ENCODE peak calls at places on chromosomes 5 and 9, in seven cellular contexts. One of them, this sample, is unnamed.
A peak's percentile ranks its signal among the peaks of the same experiment; 100 is the strongest.

GRCh38 chr5:80246995-80247729 is 8.7 kb downstream of the SERINC5 start:
- DNase-seq in IMR-90: peak; percentile 91
- DNase-seq in mesendoderm: peak; percentile 93
- DNase-seq in neuronal stem cell: peak; percentile 65
- DNase-seq in trophoblast cell: peak; percentile 94
- DNase-seq in mesenchymal stem cell: peak; percentile 89
- DNase-seq in H1: no peak
- DNase-seq in this sample: peak; percentile 82

GRCh38 chr5:124740991-124741583 is 5.4 kb downstream of the ZNF608 start:
- DNase-seq in mesendoderm: no peak
- DNase-seq in IMR-90: no peak
- DNase-seq in neuronal stem cell: no peak
- DNase-seq in H1: no peak
- DNase-seq in trophoblast cell: no peak
- DNase-seq in mesenchymal stem cell: peak; percentile 43
- DNase-seq in this sample: no peak

GRCh38 chr5:158770506-158770905 is 329.2 kb downstream of the EBF1 start:
- DNase-seq in trophoblast cell: no peak
- DNase-seq in mesendoderm: peak; percentile 67
- DNase-seq in IMR-90: no peak
- DNase-seq in neuronal stem cell: no peak
- DNase-seq in H1: peak; percentile 7
- DNase-seq in mesenchymal stem cell: no peak
- DNase-seq in this sample: peak; percentile 57

GRCh38 chr5:17061973-17062470 is 125.9 kb upstream of the MYO10 start:
- DNase-seq in mesendoderm: no peak
- DNase-seq in H1: no peak
- DNase-seq in mesenchymal stem cell: no peak
- DNase-seq in IMR-90: no peak
- DNase-seq in neuronal stem cell: no peak
- DNase-seq in trophoblast cell: peak; percentile 10
- DNase-seq in this sample: peak; percentile 39

GRCh38 chr5:143888912-143889311 is 77.0 kb downstream of the HMHB1 start:
- DNase-seq in neuronal stem cell: no peak
- DNase-seq in IMR-90: no peak
- DNase-seq in mesendoderm: no peak
- DNase-seq in trophoblast cell: no peak
- DNase-seq in H1: no peak
- DNase-seq in mesenchymal stem cell: no peak
- DNase-seq in this sample: no peak

GRCh38 chr9:29213374-29214161 is 1640.3 kb upstream of the C9orf72 start:
- DNase-seq in neuronal stem cell: peak; percentile 54
- DNase-seq in IMR-90: no peak
- DNase-seq in mesenchymal stem cell: peak; percentile 57
- DNase-seq in trophoblast cell: no peak
- DNase-seq in mesendoderm: peak; percentile 77
- DNase-seq in H1: no peak
- DNase-seq in this sample: peak; percentile 81

GRCh38 chr5:150118561-150119229 is 32.3 kb upstream of the CSF1R start:
- DNase-seq in trophoblast cell: no peak
- DNase-seq in neuronal stem cell: no peak
- DNase-seq in IMR-90: no peak
- DNase-seq in H1: no peak
- DNase-seq in mesenchymal stem cell: no peak
- DNase-seq in mesendoderm: no peak
- DNase-seq in this sample: peak; percentile 12

GRCh38 chr9:111297061-111297824 is 32.8 kb downstream of the OR2K2 start:
- DNase-seq in mesenchymal stem cell: peak; percentile 18
- DNase-seq in neuronal stem cell: no peak
- DNase-seq in mesendoderm: no peak
- DNase-seq in IMR-90: peak; percentile 20
- DNase-seq in trophoblast cell: no peak
- DNase-seq in H1: no peak
- DNase-seq in this sample: no peak

GRCh38 chr5:83050723-83051340 is 26.4 kb downstream of the TMEM167A start:
- DNase-seq in IMR-90: no peak
- DNase-seq in trophoblast cell: no peak
- DNase-seq in mesendoderm: no peak
- DNase-seq in H1: no peak
- DNase-seq in neuronal stem cell: no peak
- DNase-seq in mesenchymal stem cell: no peak
- DNase-seq in this sample: no peak

GRCh38 chr9:112572416-112572815 is 85.8 kb downstream of the KIAA1958 start:
- DNase-seq in neuronal stem cell: no peak
- DNase-seq in mesendoderm: no peak
- DNase-seq in mesenchymal stem cell: no peak
- DNase-seq in H1: no peak
- DNase-seq in IMR-90: no peak
- DNase-seq in trophoblast cell: no peak
- DNase-seq in this sample: no peak
- H2BK5ac ChIP-seq in neuronal stem cell: no peak overlapping the region
- H2BK5ac ChIP-seq in mesendoderm: no peak overlapping the region
- H2BK5ac ChIP-seq in mesenchymal stem cell: no peak overlapping the region
- H2BK5ac ChIP-seq in H1: no peak overlapping the region
- H2BK5ac ChIP-seq in IMR-90: no peak overlapping the region
- H2BK5ac ChIP-seq in trophoblast cell: no peak overlapping the region
- H2BK5ac ChIP-seq in this sample: no peak overlapping the region

DNA sequence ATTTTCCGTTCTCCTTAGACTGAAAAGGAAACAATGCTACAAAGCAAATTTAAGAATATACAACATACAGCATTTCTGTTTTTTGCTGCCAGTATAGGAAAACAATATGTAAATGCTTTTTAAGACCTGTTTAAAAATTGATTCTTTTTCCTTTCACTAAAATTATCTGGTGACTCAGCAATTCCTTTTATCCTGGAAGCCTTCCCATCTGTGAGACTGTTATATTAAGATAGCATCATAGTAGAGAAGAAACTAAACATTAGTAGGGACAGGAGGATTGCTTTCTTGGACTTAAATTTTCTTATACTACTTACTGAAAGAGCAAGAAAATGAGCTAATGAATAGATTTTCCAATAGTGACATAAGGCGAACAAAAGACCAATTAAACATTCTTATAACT is 30.0 kb upstream of the GPR21 start:
- DNase-seq in mesenchymal stem cell: peak; percentile 31
- DNase-seq in neuronal stem cell: no peak
- DNase-seq in mesendoderm: no peak
- DNase-seq in IMR-90: peak; percentile 61
- DNase-seq in trophoblast cell: no peak
- DNase-seq in H1: no peak
- DNase-seq in this sample: no peak
- H3K9ac ChIP-seq in mesenchymal stem cell: peak overlapping the region; percentile 33
- H3K9ac ChIP-seq in neuronal stem cell: no peak overlapping the region
- H3K9ac ChIP-seq in mesendoderm: no peak overlapping the region
- H3K9ac ChIP-seq in IMR-90: no peak overlapping the region
- H3K9ac ChIP-seq in trophoblast cell: no peak overlapping the region
- H3K9ac ChIP-seq in H1: no peak overlapping the region
- H3K9ac ChIP-seq in this sample: no peak overlapping the region

GRCh38 chr9:136109351-136110081 is 9.2 kb downstream of the TMEM250 start:
- DNase-seq in IMR-90: peak; percentile 87
- DNase-seq in trophoblast cell: peak; percentile 68
- DNase-seq in mesenchymal stem cell: peak; percentile 87
- DNase-seq in mesendoderm: peak; percentile 63
- DNase-seq in neuronal stem cell: no peak
- DNase-seq in H1: no peak
- DNase-seq in this sample: peak; percentile 90

GRCh38 chr9:136110082-136111061 is 8.3 kb downstream of the TMEM250 start:
- DNase-seq in IMR-90: peak; percentile 15
- DNase-seq in neuronal stem cell: no peak
- DNase-seq in H1: no peak
- DNase-seq in trophoblast cell: no peak
- DNase-seq in mesendoderm: peak; percentile 73
- DNase-seq in mesenchymal stem cell: peak; percentile 43
- DNase-seq in this sample: peak; percentile 66

GRCh38 chr9:136112541-136112940 is 6.1 kb downstream of the TMEM250 start:
- DNase-seq in H1: no peak
- DNase-seq in mesenchymal stem cell: no peak
- DNase-seq in mesendoderm: no peak
- DNase-seq in neuronal stem cell: no peak
- DNase-seq in trophoblast cell: no peak
- DNase-seq in IMR-90: no peak
- DNase-seq in this sample: no peak

GRCh38 chr9:136111910-136112309 is 6.8 kb downstream of the TMEM250 start:
- DNase-seq in IMR-90: no peak
- DNase-seq in mesenchymal stem cell: no peak
- DNase-seq in mesendoderm: no peak
- DNase-seq in trophoblast cell: no peak
- DNase-seq in neuronal stem cell: no peak
- DNase-seq in H1: no peak
- DNase-seq in this sample: peak; percentile 36

DNA sequence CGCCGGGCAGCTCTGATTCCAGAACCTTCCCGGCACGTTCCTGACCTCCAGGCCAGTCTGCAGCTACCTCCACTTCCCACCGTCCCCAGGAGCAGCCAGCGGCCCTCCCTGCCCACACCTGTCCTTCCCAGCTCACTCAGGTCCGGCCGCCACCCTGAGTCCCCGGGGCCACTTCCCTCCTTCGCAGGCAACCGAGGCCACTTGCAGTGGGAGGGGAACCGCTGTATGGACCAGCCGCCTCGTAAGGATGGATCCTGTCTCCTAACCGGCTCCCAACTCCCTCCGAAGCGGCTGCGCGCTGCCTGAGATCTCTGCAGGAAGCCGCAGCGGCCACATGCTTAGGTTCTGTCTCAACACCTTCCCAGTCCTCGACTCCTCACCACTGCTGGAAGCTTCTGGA is 7.5 kb downstream of the TMEM250 start:
- DNase-seq in mesendoderm: no peak
- DNase-seq in mesenchymal stem cell: no peak
- DNase-seq in IMR-90: no peak
- DNase-seq in H1: no peak
- DNase-seq in trophoblast cell: no peak
- DNase-seq in neuronal stem cell: no peak
- DNase-seq in this sample: no peak
- H3K4me2 ChIP-seq in mesendoderm: no peak overlapping the region
- H3K4me2 ChIP-seq in mesenchymal stem cell: no peak overlapping the region
- H3K4me2 ChIP-seq in IMR-90: no peak overlapping the region
- H3K4me2 ChIP-seq in H1: no peak overlapping the region
- H3K4me2 ChIP-seq in trophoblast cell: no peak overlapping the region
- H3K4me2 ChIP-seq in neuronal stem cell: no peak overlapping the region
- H3K4me2 ChIP-seq in this sample: no peak overlapping the region

GRCh38 chr5:37660319-37660718 is 179.5 kb downstream of the GDNF start:
- DNase-seq in trophoblast cell: no peak
- DNase-seq in neuronal stem cell: no peak
- DNase-seq in H1: no peak
- DNase-seq in mesendoderm: no peak
- DNase-seq in mesenchymal stem cell: no peak
- DNase-seq in IMR-90: no peak
- DNase-seq in this sample: no peak
- H2BK5ac ChIP-seq in trophoblast cell: no peak overlapping the region
- H2BK5ac ChIP-seq in neuronal stem cell: no peak overlapping the region
- H2BK5ac ChIP-seq in H1: no peak overlapping the region
- H2BK5ac ChIP-seq in mesendoderm: no peak overlapping the region
- H2BK5ac ChIP-seq in mesenchymal stem cell: no peak overlapping the region
- H2BK5ac ChIP-seq in IMR-90: no peak overlapping the region
- H2BK5ac ChIP-seq in this sample: no peak overlapping the region

GRCh38 chr9:86454701-86455402 is 100.6 kb upstream of the TUT7 start:
- DNase-seq in mesendoderm: no peak
- DNase-seq in H1: no peak
- DNase-seq in trophoblast cell: peak; percentile 31
- DNase-seq in neuronal stem cell: no peak
- DNase-seq in IMR-90: peak; percentile 1
- DNase-seq in mesenchymal stem cell: no peak
- DNase-seq in this sample: no peak
- H3K9ac ChIP-seq in mesendoderm: no peak overlapping the region
- H3K9ac ChIP-seq in H1: no peak overlapping the region
- H3K9ac ChIP-seq in trophoblast cell: no peak overlapping the region
- H3K9ac ChIP-seq in neuronal stem cell: no peak overlapping the region
- H3K9ac ChIP-seq in IMR-90: no peak overlapping the region
- H3K9ac ChIP-seq in mesenchymal stem cell: peak overlapping the region; percentile 77
- H3K9ac ChIP-seq in this sample: no peak overlapping the region

GRCh38 chr5:116271432-116271831 is 186.6 kb downstream of the COMMD10 start:
- DNase-seq in IMR-90: peak; percentile 82
- DNase-seq in mesendoderm: no peak
- DNase-seq in H1: no peak
- DNase-seq in mesenchymal stem cell: peak; percentile 73
- DNase-seq in trophoblast cell: no peak
- DNase-seq in neuronal stem cell: no peak
- DNase-seq in this sample: no peak

GRCh38 chr5:116274251-116274650 is 189.4 kb downstream of the COMMD10 start:
- DNase-seq in mesendoderm: no peak
- DNase-seq in neuronal stem cell: no peak
- DNase-seq in trophoblast cell: no peak
- DNase-seq in IMR-90: no peak
- DNase-seq in mesenchymal stem cell: no peak
- DNase-seq in H1: no peak
- DNase-seq in this sample: no peak

GRCh38 chr5:116272281-116272941 is 187.6 kb downstream of the COMMD10 start:
- DNase-seq in trophoblast cell: no peak
- DNase-seq in neuronal stem cell: no peak
- DNase-seq in mesenchymal stem cell: peak; percentile 66
- DNase-seq in H1: no peak
- DNase-seq in IMR-90: peak; percentile 52
- DNase-seq in mesendoderm: peak; percentile 12
- DNase-seq in this sample: no peak

GRCh38 chr5:116275282-116275681 is 190.5 kb downstream of the COMMD10 start:
- DNase-seq in neuronal stem cell: no peak
- DNase-seq in H1: no peak
- DNase-seq in mesendoderm: no peak
- DNase-seq in trophoblast cell: no peak
- DNase-seq in IMR-90: no peak
- DNase-seq in mesenchymal stem cell: no peak
- DNase-seq in this sample: no peak

DNA sequence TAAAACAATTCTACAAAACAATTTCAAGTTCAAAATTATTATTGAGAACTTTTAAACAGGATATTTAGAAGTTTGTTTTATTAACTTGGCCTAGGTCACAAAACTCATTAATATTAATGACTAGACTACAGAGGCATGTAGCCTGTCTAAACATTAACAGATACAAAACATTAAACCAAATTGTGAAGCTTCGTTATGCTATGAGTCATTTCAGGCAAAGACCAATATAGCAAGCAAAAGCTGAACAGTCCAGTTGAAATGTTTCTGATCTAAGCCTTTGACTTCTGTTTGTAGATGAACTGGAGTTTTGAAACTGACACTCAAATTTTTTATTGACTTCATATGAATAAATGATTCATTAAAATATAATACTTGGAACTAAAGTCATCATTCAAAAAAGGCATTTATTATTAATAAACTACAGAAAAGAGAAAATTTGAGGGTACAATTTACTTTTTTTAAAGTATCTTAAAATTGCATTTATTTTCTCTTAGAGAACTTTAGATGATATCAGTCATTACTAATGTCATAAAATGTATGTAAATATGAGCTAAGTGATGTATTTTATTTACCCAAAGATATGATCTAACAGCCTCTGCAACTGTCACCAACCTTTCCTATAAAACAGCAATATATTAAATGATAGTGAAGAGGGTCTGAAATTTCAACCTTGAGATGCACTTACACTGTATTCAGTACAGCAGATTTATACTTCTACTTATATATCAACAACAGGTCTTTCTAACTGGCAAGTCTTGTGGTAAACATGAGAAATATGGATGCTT is 188.8 kb downstream of the COMMD10 start:
- DNase-seq in mesendoderm: no peak
- DNase-seq in H1: no peak
- DNase-seq in neuronal stem cell: no peak
- DNase-seq in mesenchymal stem cell: peak; percentile 66
- DNase-seq in trophoblast cell: no peak
- DNase-seq in IMR-90: peak; percentile 78
- DNase-seq in this sample: no peak
- H3K4me2 ChIP-seq in mesendoderm: no peak overlapping the region
- H3K4me2 ChIP-seq in H1: no peak overlapping the region
- H3K4me2 ChIP-seq in neuronal stem cell: no peak overlapping the region
- H3K4me2 ChIP-seq in mesenchymal stem cell: no peak overlapping the region
- H3K4me2 ChIP-seq in trophoblast cell: no peak overlapping the region
- H3K4me2 ChIP-seq in IMR-90: peak overlapping the region; percentile 61
- H3K4me2 ChIP-seq in this sample: no peak overlapping the region

This sample was measured in H9.